ENCODE peak calls at places on chromosome 20, in ten cellular contexts. H is HFF-Myc, U is AG10803, M is lung, K is OCI-LY7, F is H7, S is stomach, T is cardiac fibroblast, Z is NB4, X is aorta. N is an unnamed sample.

GRCh38 chr20:57835053-57835452 is 125.2 kb upstream of the PMEPA1 start:
- DNase-seq in X (no peak), T (no peak), F (no peak), M (no peak), U (no peak), K (no peak), S (no peak), H (no peak), Z (no peak), N (no peak)

GRCh38 chr20:49863666-49864065 is 51.0 kb downstream of the SLC9A8 start:
- DNase-seq in F (no peak), U (no peak), S (no peak), K (no peak), T (no peak), M (no peak), Z (no peak), H (no peak), X (no peak), N (no peak)

GRCh38 chr20:46021361-46022359 is 7.4 kb upstream of the SLC12A5 start:
- DNase-seq in K (peak), H (no peak), S (peak), F (peak), X (peak), M (no peak), Z (peak), U (no peak), T (no peak), N (peak)

GRCh38 chr20:16014436-16014835 is 558.8 kb downstream of the KIF16B start:
- DNase-seq in F (no peak), S (no peak), K (no peak), Z (no peak), M (no peak), U (no peak), H (no peak), X (no peak), T (no peak), N (no peak)

GRCh38 chr20:33697129-33697528 is 10.9 kb upstream of the E2F1 start:
- DNase-seq in F (no peak), T (peak), S (no peak), H (no peak), X (peak), U (peak), Z (peak), K (no peak), M (no peak), N (no peak)

GRCh38 chr20:57237006-57237953 is 29.2 kb downstream of the BMP7 start:
- DNase-seq in F (no peak), U (peak), M (no peak), Z (no peak), H (no peak), S (no peak), T (no peak), K (no peak), X (no peak), N (no peak)

GRCh38 chr20:38184098-38184497 is 19.0 kb upstream of the TGM2 start:
- DNase-seq in M (no peak), T (no peak), F (no peak), X (no peak), H (no peak), S (no peak), Z (no peak), U (no peak), K (no peak), N (no peak)

GRCh38 chr20:32999603-33000250 is 4.5 kb downstream of the SUN5 start:
- DNase-seq in M (no peak), Z (peak), F (no peak), T (peak), K (no peak), U (no peak), X (no peak), S (no peak), H (no peak), N (no peak)

GRCh38 chr20:4524307-4524706 is 197.4 kb upstream of the PRND start:
- DNase-seq in S (no peak), T (no peak), K (no peak), F (no peak), H (no peak), U (no peak), M (no peak), X (no peak), Z (no peak), N (no peak)

GRCh38 chr20:43409041-43409913 is 48.4 kb upstream of the SRSF6 start:
- DNase-seq in U (peak), T (peak), S (no peak), M (no peak), K (peak), Z (peak), H (peak), X (no peak), F (peak), N (no peak)

GRCh38 chr20:48906221-48906877 is 15.2 kb upstream of the ARFGEF2 start:
- DNase-seq in U (no peak), S (no peak), M (no peak), X (no peak), K (no peak), T (no peak), F (no peak), H (no peak), Z (no peak), N (no peak)

GRCh38 chr20:45368221-45368980 is 5.4 kb downstream of the SYS1 start:
- DNase-seq in F (no peak), Z (peak), M (no peak), S (no peak), T (no peak), U (no peak), K (peak), X (no peak), H (no peak), N (no peak)

GRCh38 chr20:59222982-59223610 is 59.5 kb downstream of the ZNF831 start:
- DNase-seq in Z (peak), T (peak), K (no peak), F (peak), X (no peak), M (no peak), H (no peak), U (no peak), S (no peak), N (no peak)

DNA sequence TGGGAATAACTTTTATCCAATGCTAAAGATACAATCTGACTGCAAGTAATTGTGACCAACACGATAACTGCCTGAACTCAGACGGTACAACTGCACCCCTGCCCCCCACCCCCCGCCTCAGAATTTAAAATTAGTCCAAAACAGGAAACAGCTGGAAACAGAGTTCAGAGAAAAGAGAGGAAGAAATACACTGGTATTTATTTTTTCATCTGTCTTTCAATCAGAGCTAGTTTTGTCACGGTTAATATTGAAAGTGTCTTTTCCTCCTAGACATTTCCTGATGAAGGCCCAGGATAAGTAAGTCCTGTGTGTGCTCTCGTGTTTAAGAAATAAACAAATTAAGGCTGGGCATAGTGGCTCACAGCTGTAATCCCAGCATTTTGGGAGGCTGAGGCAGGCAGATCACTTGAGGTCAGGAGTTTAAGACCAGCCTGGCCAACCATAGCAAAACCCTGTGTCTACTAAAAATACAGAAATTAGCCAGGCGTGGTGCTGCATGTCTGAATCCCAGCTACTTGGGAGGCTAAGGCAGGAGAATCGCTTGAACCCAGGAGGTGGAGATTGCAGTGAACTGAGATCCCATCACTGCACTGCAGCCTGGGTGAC is 21.5 kb downstream of the ACSS1 start:
- DNase-seq in Z (no peak), U (no peak), T (no peak), S (no peak), M (no peak), H (no peak), K (peak), X (no peak), F (no peak), N (no peak)
- H3K4me3 ChIP-seq in Z (no peak), U (no peak), T (no peak), S (no peak), M (no peak), H (no peak), K (peak), X (no peak), F (no peak), N (no peak)

GRCh38 chr20:36904690-36905089 is 28.8 kb downstream of the TLDC2 start:
- DNase-seq in S (no peak), Z (no peak), H (no peak), X (no peak), M (no peak), U (no peak), T (no peak), K (no peak), F (no peak), N (no peak)
- H3K4me3 ChIP-seq in S (no peak), Z (no peak), H (no peak), X (no peak), M (no peak), U (no peak), T (no peak), K (no peak), F (no peak), N (no peak)

DNA sequence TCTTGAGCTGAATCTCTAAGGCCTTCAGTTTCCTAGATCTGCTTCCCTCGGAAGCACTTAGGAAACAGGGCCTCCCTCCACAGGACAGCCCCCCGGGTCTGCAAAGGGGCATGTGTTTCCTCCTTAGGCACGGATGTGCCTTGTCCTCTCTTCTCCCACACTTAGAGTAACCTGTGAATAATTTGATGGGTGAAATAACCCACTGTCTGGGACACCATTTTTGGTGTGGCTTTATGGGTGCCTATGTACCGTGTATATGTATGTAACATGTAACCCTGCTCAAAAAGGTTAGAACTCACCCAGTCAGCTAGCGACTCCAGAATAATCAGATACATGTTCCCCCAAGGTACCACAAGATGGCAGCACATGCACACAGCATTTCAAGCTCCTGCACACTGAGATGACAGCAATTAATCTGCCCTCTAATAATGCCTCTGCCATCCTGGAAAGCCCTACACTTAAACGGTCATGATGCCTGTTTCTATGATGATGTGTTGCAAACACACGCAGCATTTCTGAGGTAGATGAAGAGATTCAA is 212.0 kb upstream of the PROKR2 start:
- DNase-seq in F (peak), M (peak), U (peak), K (peak), Z (peak), H (peak), T (peak), S (peak), X (no peak), N (peak)
- H3K4me3 ChIP-seq in F (no peak), M (no peak), U (no peak), K (no peak), Z (no peak), H (no peak), T (no peak), S (no peak), X (no peak), N (no peak)

DNA sequence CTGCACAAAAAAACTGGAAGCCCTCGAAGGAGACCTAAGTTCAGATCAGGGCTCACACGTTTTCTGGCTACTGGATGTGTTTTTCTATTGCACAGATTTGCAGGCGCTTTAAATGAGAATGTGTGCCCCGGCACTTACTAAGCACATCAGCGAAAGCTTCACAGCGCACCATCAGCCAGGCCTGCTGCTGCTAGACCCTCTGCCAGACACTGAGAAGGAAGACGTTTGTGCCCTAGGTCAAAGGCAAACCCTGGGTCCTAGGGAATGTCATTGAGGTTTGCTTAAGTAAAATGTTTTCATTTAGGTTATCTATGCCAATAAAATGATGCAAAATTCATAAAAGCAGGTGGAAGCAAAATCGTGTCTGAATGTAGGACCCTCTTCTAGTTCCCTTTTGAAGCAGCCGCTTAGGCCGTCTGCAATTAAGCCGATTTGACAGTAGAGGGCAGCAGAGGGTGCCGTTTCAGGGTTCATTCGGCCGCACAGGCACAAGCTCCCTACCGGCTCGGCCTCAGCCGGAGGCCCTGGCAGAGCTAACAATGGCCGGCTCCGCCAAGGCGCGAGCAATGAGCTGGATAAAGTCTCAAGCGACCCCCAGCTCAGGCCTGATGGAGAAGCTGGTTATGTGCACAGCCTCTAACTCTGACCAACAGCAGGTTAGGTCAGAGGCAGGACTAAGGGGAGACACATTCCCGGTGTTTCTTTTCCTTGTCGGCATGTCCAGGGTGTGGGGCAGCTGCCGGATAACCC is 107.2 kb upstream of the FOXA2 start:
- DNase-seq in T (peak), S (peak), U (peak), X (peak), K (peak), F (peak), M (peak), H (peak), Z (peak), N (peak)
- H3K4me3 ChIP-seq in T (no peak), S (peak), U (no peak), X (no peak), K (no peak), F (no peak), M (no peak), H (no peak), Z (no peak), N (no peak)

GRCh38 chr20:14915356-14915755 is 577.9 kb upstream of the FLRT3 start:
- DNase-seq in X (no peak), S (peak), K (no peak), U (no peak), Z (no peak), T (peak), F (no peak), H (no peak), M (no peak), N (no peak)
- H3K4me3 ChIP-seq in X (no peak), S (peak), K (no peak), U (no peak), Z (no peak), T (no peak), F (no peak), H (no peak), M (no peak), N (no peak)

GRCh38 chr20:17849901-17850673 is 118.5 kb downstream of the SNX5 start:
- DNase-seq in X (peak), F (no peak), H (peak), M (peak), U (peak), Z (no peak), K (no peak), T (peak), S (peak), N (no peak)
- H3K4me3 ChIP-seq in X (no peak), F (no peak), H (peak), M (no peak), U (peak), Z (no peak), K (no peak), T (no peak), S (no peak), N (no peak)

GRCh38 chr20:30281584-30282197 is 975.8 kb upstream of the DEFB115 start:
- DNase-seq in M (no peak), T (no peak), F (no peak), K (no peak), U (no peak), X (no peak), H (no peak), Z (no peak), S (no peak), N (no peak)

GRCh38 chr20:30286157-30286556 is 971.3 kb upstream of the DEFB115 start:
- DNase-seq in U (no peak), K (peak), M (no peak), S (peak), H (no peak), T (no peak), X (no peak), Z (no peak), F (peak), N (no peak)

DNA sequence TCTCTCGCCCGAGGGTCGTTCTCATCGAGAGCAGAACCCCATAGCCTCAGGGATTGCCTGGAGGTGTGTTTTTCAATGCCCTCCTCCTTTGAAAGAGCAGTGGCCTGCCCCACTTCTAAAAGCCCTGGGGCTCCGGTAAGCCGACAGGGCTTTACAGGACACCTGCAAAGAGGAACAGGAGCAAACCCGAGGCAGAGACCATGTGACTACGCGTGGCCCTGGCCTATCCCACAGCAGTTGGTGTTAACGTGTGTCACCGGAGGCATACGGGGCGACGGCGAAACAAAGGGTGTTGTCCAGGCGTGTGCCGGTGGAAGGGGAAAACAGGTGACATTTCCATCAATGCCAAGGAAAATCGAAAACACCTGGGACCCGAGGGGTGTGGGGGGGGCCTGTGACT is 972.9 kb upstream of the DEFB115 start:
- DNase-seq in H (no peak), K (no peak), U (no peak), Z (no peak), M (no peak), T (no peak), S (no peak), F (no peak), X (no peak), N (no peak)
- H3K4me3 ChIP-seq in H (no peak), K (no peak), U (no peak), Z (no peak), M (no peak), T (peak), S (peak), F (no peak), X (peak), N (peak)

DNA sequence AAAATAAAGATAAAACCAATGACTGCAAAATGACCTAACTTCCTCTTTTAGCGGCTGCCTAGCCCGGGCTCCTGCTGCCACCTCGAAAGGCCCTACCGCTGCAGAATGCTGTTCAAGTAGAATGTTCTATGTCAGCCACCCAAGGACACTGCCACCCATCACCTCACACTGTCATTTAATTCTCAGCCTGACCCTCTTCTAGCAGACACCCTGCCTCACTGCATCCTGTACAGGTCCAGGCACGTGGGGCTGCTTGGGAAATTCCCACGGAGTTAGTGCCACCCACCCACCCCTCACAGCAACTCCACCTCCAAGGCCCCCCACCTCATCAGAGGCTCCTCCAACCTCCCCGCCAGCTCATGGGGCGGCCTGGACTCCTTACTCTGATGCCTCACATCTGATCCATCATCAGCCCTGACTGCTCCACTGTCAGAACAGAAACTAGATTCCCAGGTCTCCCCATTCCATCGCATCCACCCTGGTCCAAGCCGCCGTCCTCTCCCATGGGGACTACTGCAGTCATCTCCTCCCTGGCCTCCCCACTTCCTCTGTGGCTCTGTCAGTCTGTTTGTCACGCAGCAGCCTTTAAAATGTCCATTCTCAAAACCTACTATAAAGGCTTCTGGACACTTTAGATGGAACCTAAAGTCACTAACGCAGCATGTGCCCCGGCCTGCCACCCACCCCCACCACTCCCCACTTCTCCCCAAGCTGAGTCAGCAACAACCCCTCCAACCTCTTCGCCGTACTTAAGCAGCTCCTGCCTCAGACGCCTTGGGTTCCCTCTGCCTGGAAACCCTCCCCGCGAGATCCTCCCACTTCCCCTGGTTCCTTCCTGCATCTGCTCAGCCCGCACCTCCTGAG is 17.0 kb downstream of the NFATC2 start:
- DNase-seq in M (no peak), K (peak), H (no peak), U (no peak), Z (peak), X (no peak), T (no peak), S (no peak), F (no peak), N (peak)
- H3K4me3 ChIP-seq in M (no peak), K (peak), H (no peak), U (no peak), Z (peak), X (no peak), T (no peak), S (no peak), F (no peak), N (no peak)

DNA sequence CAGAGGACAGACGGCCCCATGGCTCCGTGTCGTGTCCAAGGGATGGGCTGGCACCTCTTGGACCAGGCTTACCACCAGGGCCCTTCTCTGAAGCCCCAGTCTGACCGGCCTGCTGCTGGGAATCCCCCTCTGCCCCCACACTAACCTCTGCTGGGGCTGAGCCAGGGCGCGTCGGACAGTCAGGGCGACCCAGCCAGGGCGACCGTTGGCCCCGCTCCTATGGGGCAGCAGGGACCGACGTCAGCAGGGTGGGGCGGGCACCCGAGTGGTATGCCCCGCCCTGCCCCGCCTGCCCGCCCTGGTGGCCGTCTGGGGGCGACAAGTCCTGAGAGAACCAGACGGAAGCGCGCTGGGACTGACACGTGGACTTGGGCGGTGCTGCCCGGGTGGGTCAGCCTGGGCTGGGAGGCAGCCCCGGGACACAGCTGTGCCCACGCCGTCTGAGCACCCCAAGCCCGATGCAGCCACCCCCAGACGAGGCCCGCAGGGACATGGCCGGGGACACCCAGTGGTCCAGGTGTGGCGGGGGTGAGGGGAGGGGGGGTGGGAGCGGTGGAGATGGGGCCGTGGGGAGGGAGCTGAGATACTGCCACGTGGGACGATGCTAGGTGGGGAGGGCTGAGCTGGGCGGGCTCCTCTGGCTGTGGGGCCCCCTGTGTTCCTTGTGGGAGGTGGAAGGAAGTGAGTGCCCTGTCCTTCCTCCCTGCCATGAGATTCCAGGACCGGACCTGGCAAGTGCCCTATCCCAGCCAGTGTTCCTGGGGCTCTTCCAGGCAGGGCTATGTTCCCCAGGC is at the start of gene SLC17A9:
- DNase-seq in M (peak), T (peak), F (peak), Z (peak), U (peak), K (no peak), X (peak), H (peak), S (peak), N (peak)
- H3K4me3 ChIP-seq in M (no peak), T (peak), F (peak), Z (peak), U (peak), K (peak), X (no peak), H (peak), S (peak), N (peak)